ENCODE peak calls at places on chromosomes 16 and 17, in five cellular contexts. One of them, this sample, is unnamed.

GRCh38 chr17:33896309-33896708 is 358.8 kb upstream of the CCL2 start:
- DNase-seq in left ventricle myocardium inferior: no peak
- DNase-seq in dorsolateral prefrontal cortex: no peak
- DNase-seq in ascending aorta: no peak
- DNase-seq in HL-60: no peak
- DNase-seq in this sample: no peak

GRCh38 chr17:56440391-56440790 is 153.1 kb upstream of the NOG start:
- DNase-seq in dorsolateral prefrontal cortex: no peak
- DNase-seq in ascending aorta: no peak
- DNase-seq in HL-60: no peak
- DNase-seq in left ventricle myocardium inferior: no peak
- DNase-seq in this sample: no peak

GRCh38 chr16:51153275-51153991 is 2.4 kb upstream of the SALL1 start:
- DNase-seq in left ventricle myocardium inferior: no peak
- DNase-seq in HL-60: no peak
- DNase-seq in ascending aorta: no peak
- DNase-seq in dorsolateral prefrontal cortex: no peak
- DNase-seq in this sample: no peak

GRCh38 chr16:578870-579405 is 9.2 kb downstream of the PIGQ start:
- DNase-seq in ascending aorta: no peak
- DNase-seq in HL-60: peak
- DNase-seq in dorsolateral prefrontal cortex: peak
- DNase-seq in left ventricle myocardium inferior: peak
- DNase-seq in this sample: no peak

GRCh38 chr17:48575673-48576478 is 2.3 kb downstream of the HOXB4 start:
- DNase-seq in dorsolateral prefrontal cortex: no peak
- DNase-seq in left ventricle myocardium inferior: no peak
- DNase-seq in ascending aorta: no peak
- DNase-seq in HL-60: no peak
- DNase-seq in this sample: no peak

GRCh38 chr16:48862087-48862532 is 252.1 kb upstream of the N4BP1 start:
- DNase-seq in HL-60: no peak
- DNase-seq in ascending aorta: no peak
- DNase-seq in dorsolateral prefrontal cortex: no peak
- DNase-seq in left ventricle myocardium inferior: no peak
- DNase-seq in this sample: no peak

GRCh38 chr17:27952366-27952765 is 59.2 kb upstream of the LYRM9 start:
- DNase-seq in left ventricle myocardium inferior: no peak
- DNase-seq in HL-60: no peak
- DNase-seq in dorsolateral prefrontal cortex: no peak
- DNase-seq in ascending aorta: no peak
- DNase-seq in this sample: no peak

GRCh38 chr17:73347355-73347754 is 35.6 kb upstream of the CDC42EP4 start:
- DNase-seq in ascending aorta: no peak
- DNase-seq in dorsolateral prefrontal cortex: no peak
- DNase-seq in HL-60: no peak
- DNase-seq in left ventricle myocardium inferior: no peak
- DNase-seq in this sample: no peak

GRCh38 chr17:81939218-81939617 is 2.1 kb upstream of the PYCR1 start:
- DNase-seq in ascending aorta: no peak
- DNase-seq in HL-60: no peak
- DNase-seq in left ventricle myocardium inferior: no peak
- DNase-seq in dorsolateral prefrontal cortex: no peak
- DNase-seq in this sample: no peak

GRCh38 chr17:81939881-81940385 is 2.8 kb upstream of the PYCR1 start:
- DNase-seq in left ventricle myocardium inferior: peak
- DNase-seq in HL-60: no peak
- DNase-seq in dorsolateral prefrontal cortex: no peak
- DNase-seq in ascending aorta: peak
- DNase-seq in this sample: no peak

GRCh38 chr17:81942167-81942553 is 4.9 kb downstream of the MYADML2 start:
- DNase-seq in dorsolateral prefrontal cortex: no peak
- DNase-seq in left ventricle myocardium inferior: no peak
- DNase-seq in ascending aorta: no peak
- DNase-seq in HL-60: no peak
- DNase-seq in this sample: no peak

GRCh38 chr17:81941484-81942166 is 4.5 kb upstream of the PYCR1 start:
- DNase-seq in HL-60: no peak
- DNase-seq in ascending aorta: no peak
- DNase-seq in dorsolateral prefrontal cortex: no peak
- DNase-seq in left ventricle myocardium inferior: peak
- DNase-seq in this sample: no peak

DNA sequence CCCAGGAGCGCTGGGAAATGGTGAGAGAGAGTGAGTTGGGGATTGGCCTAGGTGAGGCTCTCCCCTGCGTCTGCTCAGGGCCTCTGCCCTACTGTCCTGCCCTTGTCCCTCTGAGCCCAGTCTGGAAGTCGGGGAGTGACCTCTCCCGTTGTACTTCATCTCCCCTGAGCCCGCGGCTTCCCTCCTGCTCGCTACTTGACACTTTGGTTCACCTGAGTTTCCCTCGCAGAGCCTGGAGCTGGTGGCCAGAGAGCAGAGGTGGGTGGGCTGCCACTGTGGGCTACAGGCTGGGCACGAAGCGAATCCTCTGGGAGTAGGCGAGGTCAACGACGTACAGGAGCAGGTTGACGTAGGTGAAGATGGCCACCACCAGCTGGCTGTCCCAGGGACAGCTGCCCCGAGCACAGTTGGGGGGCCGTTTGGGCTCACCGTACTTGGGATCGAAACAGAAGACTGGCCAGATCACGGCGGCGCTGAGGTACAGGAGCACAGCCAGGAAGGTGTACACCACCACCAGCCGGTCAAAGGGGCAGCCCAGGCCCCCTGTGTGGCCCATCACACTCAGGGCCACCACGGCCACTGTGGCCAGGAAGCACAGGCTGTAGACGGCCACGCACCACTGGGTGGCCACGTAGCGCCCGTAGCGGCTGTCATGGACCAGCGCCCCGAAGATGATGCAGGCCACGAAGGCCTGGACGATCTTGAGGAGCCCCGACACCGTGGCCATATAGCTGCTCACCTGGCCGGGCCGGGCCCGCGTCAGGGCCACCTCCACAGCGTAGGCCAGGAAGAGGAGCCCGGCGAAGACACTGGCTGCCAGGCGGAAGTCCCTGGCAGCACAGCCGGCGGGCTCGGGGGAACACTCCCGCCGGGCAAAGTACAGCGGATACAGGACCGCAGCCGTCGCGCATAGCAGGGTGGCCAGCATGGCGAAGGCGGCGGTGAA is 3.7 kb upstream of the PYCR1 start:
- DNase-seq in HL-60: no peak
- DNase-seq in ascending aorta: no peak
- DNase-seq in dorsolateral prefrontal cortex: no peak
- DNase-seq in left ventricle myocardium inferior: no peak
- DNase-seq in this sample: no peak
- H3K27ac ChIP-seq in HL-60: no peak
- H3K27ac ChIP-seq in ascending aorta: no peak
- H3K27ac ChIP-seq in dorsolateral prefrontal cortex: peak
- H3K27ac ChIP-seq in left ventricle myocardium inferior: peak
- H3K27ac ChIP-seq in this sample: no peak

GRCh38 chr16:25013751-25014499 is 1.2 kb downstream of the ARHGAP17 start:
- DNase-seq in dorsolateral prefrontal cortex: no peak
- DNase-seq in ascending aorta: no peak
- DNase-seq in left ventricle myocardium inferior: no peak
- DNase-seq in HL-60: no peak
- DNase-seq in this sample: no peak

GRCh38 chr16:25012525-25012991 is 2.6 kb downstream of the ARHGAP17 start:
- DNase-seq in left ventricle myocardium inferior: no peak
- DNase-seq in HL-60: no peak
- DNase-seq in ascending aorta: no peak
- DNase-seq in dorsolateral prefrontal cortex: no peak
- DNase-seq in this sample: no peak

GRCh38 chr16:25010542-25010941 is 4.6 kb downstream of the ARHGAP17 start:
- DNase-seq in dorsolateral prefrontal cortex: no peak
- DNase-seq in left ventricle myocardium inferior: no peak
- DNase-seq in HL-60: no peak
- DNase-seq in ascending aorta: no peak
- DNase-seq in this sample: no peak

GRCh38 chr16:25013049-25013448 is 2.1 kb downstream of the ARHGAP17 start:
- DNase-seq in HL-60: no peak
- DNase-seq in left ventricle myocardium inferior: no peak
- DNase-seq in dorsolateral prefrontal cortex: no peak
- DNase-seq in ascending aorta: no peak
- DNase-seq in this sample: no peak

DNA sequence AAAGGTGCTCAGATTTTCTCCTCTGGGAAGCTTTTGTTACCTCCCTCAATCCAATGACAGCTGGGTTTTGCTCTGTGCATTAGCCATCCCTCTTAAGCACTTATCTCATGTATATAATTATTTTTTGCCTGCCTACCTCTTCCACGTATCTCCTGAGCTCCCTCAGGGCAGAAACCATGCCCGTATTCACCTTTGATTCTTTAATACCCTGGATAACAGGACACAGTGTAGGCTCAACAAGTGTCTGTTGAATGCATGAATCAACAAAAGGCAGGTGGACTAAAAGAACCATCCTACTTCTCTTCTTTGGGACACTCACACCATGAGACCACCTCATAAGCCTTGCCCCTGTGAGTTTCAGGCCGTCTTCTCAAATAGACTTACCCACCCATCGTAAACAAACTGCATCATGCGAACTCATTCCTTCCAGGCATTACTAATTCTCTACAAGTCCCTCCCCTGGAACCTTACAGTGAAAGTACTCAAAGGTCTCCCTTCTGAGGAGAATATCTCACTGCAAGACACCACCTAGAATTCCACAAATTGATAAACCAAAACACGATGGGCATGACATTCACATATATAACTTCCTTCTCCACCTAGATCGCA is 3.2 kb downstream of the ARHGAP17 start:
- DNase-seq in dorsolateral prefrontal cortex: no peak
- DNase-seq in HL-60: no peak
- DNase-seq in left ventricle myocardium inferior: no peak
- DNase-seq in ascending aorta: no peak
- DNase-seq in this sample: no peak
- H3K27ac ChIP-seq in dorsolateral prefrontal cortex: no peak
- H3K27ac ChIP-seq in HL-60: no peak
- H3K27ac ChIP-seq in left ventricle myocardium inferior: peak
- H3K27ac ChIP-seq in ascending aorta: peak
- H3K27ac ChIP-seq in this sample: peak

GRCh38 chr16:82936941-82937551 is 310.3 kb downstream of the CDH13 start:
- DNase-seq in ascending aorta: no peak
- DNase-seq in HL-60: no peak
- DNase-seq in dorsolateral prefrontal cortex: no peak
- DNase-seq in left ventricle myocardium inferior: no peak
- DNase-seq in this sample: no peak
- H3K27ac ChIP-seq in ascending aorta: no peak
- H3K27ac ChIP-seq in HL-60: no peak
- H3K27ac ChIP-seq in dorsolateral prefrontal cortex: no peak
- H3K27ac ChIP-seq in left ventricle myocardium inferior: no peak
- H3K27ac ChIP-seq in this sample: no peak

GRCh38 chr17:19977360-19978205 is at the start of gene AKAP10:
- DNase-seq in left ventricle myocardium inferior: peak
- DNase-seq in dorsolateral prefrontal cortex: peak
- DNase-seq in HL-60: peak
- DNase-seq in ascending aorta: peak
- DNase-seq in this sample: peak

GRCh38 chr17:19978206-19978802 is 676 bp upstream of the AKAP10 start:
- DNase-seq in HL-60: no peak
- DNase-seq in ascending aorta: no peak
- DNase-seq in left ventricle myocardium inferior: no peak
- DNase-seq in dorsolateral prefrontal cortex: no peak
- DNase-seq in this sample: no peak

GRCh38 chr17:19975601-19976000 is 2.0 kb downstream of the AKAP10 start:
- DNase-seq in left ventricle myocardium inferior: no peak
- DNase-seq in HL-60: no peak
- DNase-seq in ascending aorta: no peak
- DNase-seq in dorsolateral prefrontal cortex: no peak
- DNase-seq in this sample: no peak

GRCh38 chr17:19979917-19980770 is 2.5 kb upstream of the AKAP10 start:
- DNase-seq in ascending aorta: peak
- DNase-seq in HL-60: no peak
- DNase-seq in dorsolateral prefrontal cortex: no peak
- DNase-seq in left ventricle myocardium inferior: peak
- DNase-seq in this sample: no peak

DNA sequence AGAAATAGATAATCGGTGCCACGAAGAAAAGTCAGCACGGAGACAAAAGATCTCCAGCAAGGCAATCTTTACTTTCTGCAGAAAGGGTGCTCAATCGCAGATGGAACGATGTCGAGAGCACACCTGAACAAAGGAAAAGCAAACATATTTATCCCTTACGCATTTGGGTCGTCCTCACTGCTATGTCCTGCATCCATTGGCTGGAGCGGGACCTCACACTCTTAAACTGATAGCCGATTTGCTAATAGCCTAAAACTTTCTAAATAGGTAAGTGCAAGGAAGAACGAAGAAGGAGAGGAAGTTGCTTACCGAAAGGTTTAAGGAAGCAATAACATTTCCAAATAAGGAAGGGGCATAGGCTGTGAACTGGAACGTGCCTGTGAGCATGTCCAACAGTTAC is 1.2 kb upstream of the AKAP10 start:
- DNase-seq in left ventricle myocardium inferior: no peak
- DNase-seq in ascending aorta: no peak
- DNase-seq in HL-60: no peak
- DNase-seq in dorsolateral prefrontal cortex: no peak
- DNase-seq in this sample: no peak
- H3K27ac ChIP-seq in left ventricle myocardium inferior: peak
- H3K27ac ChIP-seq in ascending aorta: peak
- H3K27ac ChIP-seq in HL-60: peak
- H3K27ac ChIP-seq in dorsolateral prefrontal cortex: peak
- H3K27ac ChIP-seq in this sample: peak

This sample was measured in esophagus squamous epithelium.